ENCODE peak calls at places on chromosomes 7 and 10, in seven cellular contexts. I, V, P, N, D, E and Z are unnamed samples.

GRCh38 chr7:13908667-13909382 is 80.6 kb downstream of the ETV1 start:
- DNase-seq in P (no peak), I (no peak), D (peak; percentile 19), V (no peak), E (no peak), N (no peak), Z (peak; percentile 44)

GRCh38 chr7:54802841-54803240 is 43.8 kb upstream of the SEC61G start:
- DNase-seq in D (no peak), I (no peak), N (no peak), V (no peak), P (no peak), E (no peak), Z (peak; percentile 50)

GRCh38 chr10:13891542-13892431 is 305.0 kb downstream of the PRPF18 start:
- DNase-seq in D (peak; percentile 72), P (no peak), I (no peak), E (peak; percentile 57), V (no peak), N (no peak), Z (peak; percentile 64)

GRCh38 chr10:112442063-112442462 is 4.7 kb downstream of the ZDHHC6 start:
- DNase-seq in E (no peak), P (no peak), N (no peak), V (no peak), I (no peak), D (no peak), Z (no peak)

GRCh38 chr7:96675548-96675947 is 34.1 kb downstream of the SEM1 start:
- DNase-seq in V (no peak), E (no peak), P (no peak), D (no peak), N (no peak), I (no peak), Z (no peak)

GRCh38 chr7:360454-361100 is 70.6 kb downstream of the FOXL3 start:
- DNase-seq in I (no peak), V (no peak), E (peak; percentile 47), D (no peak), N (no peak), P (no peak), Z (no peak)

GRCh38 chr10:69801094-69801433 is 642 bp upstream of the COL13A1 start:
- DNase-seq in I (peak; percentile 38), V (peak; percentile 29), N (peak; percentile 80), P (peak; percentile 43), D (peak; percentile 45), E (peak; percentile 74), Z (peak; percentile 34)

GRCh38 chr10:53140516-53140915 is 367.9 kb upstream of the MBL2 start:
- DNase-seq in D (peak; percentile 1), N (no peak), I (no peak), P (no peak), E (no peak), V (no peak), Z (no peak)

GRCh38 chr7:1781369-1781768 is 111.3 kb downstream of the ELFN1 start:
- DNase-seq in E (no peak), I (no peak), N (no peak), P (no peak), D (no peak), V (no peak), Z (no peak)

GRCh38 chr10:49408437-49409306 is 12.8 kb upstream of the DRGX start:
- DNase-seq in D (no peak), P (no peak), N (no peak), I (no peak), E (no peak), V (peak; percentile 29), Z (no peak)

GRCh38 chr10:104350146-104350635 is 3.4 kb upstream of the CFAP58 start:
- DNase-seq in E (no peak), N (peak; percentile 56), P (no peak), D (peak; percentile 88), I (no peak), V (no peak), Z (peak; percentile 84)

GRCh38 chr7:53315986-53316385 is 280.6 kb downstream of the POM121L12 start:
- DNase-seq in D (no peak), I (no peak), E (peak; percentile 75), N (no peak), V (no peak), P (no peak), Z (no peak)

GRCh38 chr7:1247527-1248041 is 14.9 kb downstream of the UNCX start:
- DNase-seq in N (no peak), V (no peak), I (no peak), D (no peak), E (no peak), P (no peak), Z (peak; percentile 49)

DNA sequence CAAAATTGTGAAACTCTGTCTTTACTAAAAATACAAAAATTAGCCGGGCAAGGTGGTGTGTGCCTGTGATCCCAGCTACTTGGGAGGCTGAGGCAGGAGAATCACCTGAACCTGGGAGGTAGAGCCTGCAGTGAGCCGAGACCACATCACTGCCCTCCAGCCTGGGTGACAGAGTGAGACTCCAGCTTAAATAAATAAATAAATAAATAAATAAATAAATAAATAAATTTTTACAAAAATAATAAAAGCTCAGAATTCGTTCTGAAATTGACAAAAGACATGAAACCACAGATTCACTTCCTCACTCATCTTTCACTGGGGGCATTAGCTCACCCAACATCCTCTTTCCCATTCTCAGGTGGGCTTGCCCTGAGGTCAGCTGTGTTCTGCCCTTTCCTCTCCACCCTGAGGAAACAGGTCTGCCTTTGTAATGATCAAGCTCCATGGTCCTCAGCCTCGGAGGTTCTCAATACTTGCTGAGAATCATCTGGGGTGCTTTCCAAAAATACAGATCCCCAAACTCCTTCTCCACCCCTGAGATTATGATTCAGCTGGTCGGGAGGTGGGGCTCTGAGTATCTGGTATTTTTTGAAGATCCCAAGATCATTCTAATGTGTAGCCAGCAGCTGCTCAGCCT is 29.2 kb upstream of the APBB1IP start:
- DNase-seq in D (no peak), N (no peak), P (no peak), E (no peak), I (no peak), V (no peak), Z (no peak)
- H3K4me3 ChIP-seq in D (no peak overlapping the region), N (no peak overlapping the region), P (no peak overlapping the region), E (no peak overlapping the region), I (no peak overlapping the region), V (no peak overlapping the region), Z (no peak overlapping the region)

DNA sequence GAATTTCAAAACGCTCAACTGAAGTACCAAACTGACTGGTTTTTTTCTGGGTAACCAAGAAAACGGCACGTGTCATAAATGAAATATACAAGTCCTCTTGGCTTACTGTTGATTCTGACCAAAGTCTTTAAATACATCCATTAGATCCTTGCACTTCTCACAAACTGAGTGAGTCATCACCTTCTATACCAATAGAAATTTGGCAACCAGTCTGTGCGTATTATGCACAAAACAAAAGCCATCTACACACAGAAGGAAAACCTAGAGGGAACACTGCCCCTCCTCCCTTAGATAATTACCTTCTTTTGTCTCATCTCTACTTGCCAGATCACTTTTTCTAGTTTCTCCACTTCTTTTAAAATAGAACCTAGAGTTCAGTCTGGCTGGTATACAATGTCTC is 91.6 kb upstream of the ATP6V0A4 start:
- DNase-seq in D (no peak), P (no peak), I (no peak), E (no peak), N (peak; percentile 28), V (no peak), Z (no peak)
- H3K4me3 ChIP-seq in D (no peak overlapping the region), P (no peak overlapping the region), I (no peak overlapping the region), E (no peak overlapping the region), N (no peak overlapping the region), V (no peak overlapping the region), Z (no peak overlapping the region)

DNA sequence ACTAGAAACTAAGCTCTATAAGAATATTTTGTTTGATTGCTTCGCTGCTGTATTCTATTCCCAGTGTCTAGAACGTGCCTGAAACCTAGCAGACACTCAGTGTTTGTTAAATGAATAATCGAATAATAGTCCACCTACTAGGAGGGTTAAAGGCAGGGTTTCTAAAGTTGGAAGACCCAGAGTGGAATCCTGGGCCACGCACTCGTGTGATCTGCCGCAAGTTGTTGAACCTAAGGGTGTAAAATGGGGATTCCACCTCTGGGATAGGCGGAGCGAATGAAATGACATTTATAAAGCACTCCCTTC is 702 bp upstream of the AGFG2 start:
- DNase-seq in N (no peak), E (no peak), P (no peak), D (no peak), I (no peak), V (no peak), Z (no peak)
- H3K4me3 ChIP-seq in N (peak overlapping the region; percentile 28), E (no peak overlapping the region), P (peak overlapping the region; percentile 22), D (peak overlapping the region; percentile 77), I (peak overlapping the region; percentile 89), V (no peak overlapping the region), Z (peak overlapping the region; percentile 12)

DNA sequence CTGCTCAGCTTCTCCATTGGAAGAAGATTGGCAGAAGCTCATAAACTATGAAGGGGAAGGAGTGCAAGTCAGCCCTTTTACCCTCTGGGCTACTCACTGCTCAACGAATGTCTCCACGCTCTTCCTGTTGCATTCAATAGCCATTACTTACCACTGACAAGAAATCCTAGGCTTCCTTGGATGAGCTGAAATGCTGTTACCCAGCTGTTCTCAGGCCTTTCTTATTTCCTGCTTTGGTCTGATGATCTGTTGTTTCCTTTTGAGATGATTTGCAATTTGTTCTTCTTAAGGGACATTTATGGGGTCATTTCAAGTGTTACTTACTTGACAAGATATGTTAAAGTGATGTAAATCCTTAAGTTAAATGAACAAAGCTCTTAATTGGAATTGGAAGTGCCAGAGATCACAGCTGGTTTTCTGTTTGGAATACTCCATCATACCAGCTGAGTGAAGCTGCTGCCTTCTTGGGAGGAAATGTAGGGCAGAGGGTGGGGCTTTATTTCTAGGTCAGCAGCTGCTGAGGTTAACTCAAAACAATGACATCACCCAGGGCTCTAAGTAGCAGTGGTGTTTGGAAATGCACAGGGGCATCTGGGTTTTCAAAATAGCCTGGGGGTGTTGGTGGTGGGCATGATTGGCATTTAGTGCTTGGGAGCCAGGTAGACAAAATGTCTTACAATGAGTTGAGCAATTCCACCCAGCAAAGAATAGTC is 169.9 kb downstream of the PRKCQ start:
- DNase-seq in P (no peak), E (no peak), V (no peak), D (peak; percentile 78), N (no peak), I (no peak), Z (peak; percentile 48)
- H3K4me3 ChIP-seq in P (no peak overlapping the region), E (no peak overlapping the region), V (no peak overlapping the region), D (peak overlapping the region; percentile 60), N (no peak overlapping the region), I (no peak overlapping the region), Z (no peak overlapping the region)

DNA sequence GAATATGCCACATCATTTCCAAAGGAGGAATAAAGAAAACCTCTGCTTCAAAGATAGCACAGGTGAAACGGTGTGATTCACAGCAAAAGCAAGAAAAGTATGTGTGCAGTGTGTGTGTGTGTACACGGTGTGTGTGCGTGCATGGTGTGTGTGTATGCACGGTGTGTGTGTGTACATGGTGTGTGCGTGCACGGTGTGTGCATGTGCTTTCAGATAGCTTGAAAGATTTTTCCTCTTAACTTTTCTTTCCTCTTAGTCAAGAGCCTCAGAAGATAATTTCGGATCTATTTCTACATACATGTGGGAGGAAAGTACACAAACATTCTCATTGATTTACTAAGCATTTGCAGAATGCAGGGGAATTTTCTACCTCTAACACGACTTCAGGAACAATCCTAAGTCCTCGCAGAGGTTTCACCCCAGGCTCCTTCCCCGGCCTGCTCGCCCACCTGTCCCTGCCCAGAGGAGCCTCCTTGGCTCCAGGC is 2.9 kb downstream of the FGFR2 start:
- DNase-seq in N (no peak), D (no peak), P (no peak), V (no peak), E (no peak), I (no peak), Z (no peak)
- H3K4me3 ChIP-seq in N (no peak overlapping the region), D (no peak overlapping the region), P (peak overlapping the region; percentile 50), V (no peak overlapping the region), E (no peak overlapping the region), I (peak overlapping the region; percentile 43), Z (no peak overlapping the region)

DNA sequence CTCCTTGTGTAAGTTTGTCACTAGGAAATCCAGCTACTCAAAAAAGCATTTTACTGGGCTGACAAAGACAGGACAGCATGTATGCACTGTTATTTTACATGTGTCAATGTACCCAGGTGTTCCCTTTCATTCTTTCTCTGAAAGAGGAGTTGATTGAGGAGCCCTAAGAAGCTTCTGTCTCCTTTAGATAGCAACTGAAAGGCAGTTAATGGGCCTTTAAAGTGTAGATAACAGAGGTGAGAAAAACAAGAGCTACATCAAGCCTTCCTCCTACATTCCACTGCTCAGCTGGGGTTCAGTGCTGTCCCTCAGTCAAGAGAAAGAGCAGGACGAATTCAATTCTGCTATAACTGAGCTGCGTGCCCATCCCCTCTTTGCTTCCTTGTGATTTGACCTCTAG is 12.8 kb upstream of the WIPF3 start:
- DNase-seq in V (no peak), I (no peak), E (no peak), P (no peak), N (no peak), D (no peak), Z (no peak)
- H3K4me3 ChIP-seq in V (no peak overlapping the region), I (no peak overlapping the region), E (no peak overlapping the region), P (no peak overlapping the region), N (no peak overlapping the region), D (no peak overlapping the region), Z (no peak overlapping the region)